ENCODE peak calls at places on chromosome 14, in ten cellular contexts. X, J, Q, S, B, H, T, P, K and V are unnamed samples.

GRCh38 chr14:99035712-99036593 is 236.0 kb downstream of the BCL11B start:
- DNase-seq in T (no peak), K (peak; percentile 99), B (no peak), X (no peak), P (no peak), S (peak; percentile 73), J (peak; percentile 47), H (peak; percentile 82), Q (peak; percentile 95), V (peak; percentile 45)

GRCh38 chr14:103803661-103804060 is 43.7 kb downstream of the PPP1R13B start:
- DNase-seq in K (peak; percentile 31), X (no peak), B (no peak), Q (peak; percentile 20), T (no peak), J (no peak), P (no peak), S (no peak), H (no peak), V (no peak)

GRCh38 chr14:94622653-94623421 is 10.6 kb downstream of the SERPINA3 start:
- DNase-seq in X (no peak), Q (no peak), B (no peak), H (no peak), S (no peak), T (no peak), J (no peak), P (no peak), K (peak; percentile 11), V (no peak)

GRCh38 chr14:103123634-103124500 is 606 bp downstream of the TNFAIP2 start:
- DNase-seq in X (no peak), T (no peak), B (no peak), K (peak; percentile 48), H (peak; percentile 70), J (peak; percentile 54), P (no peak), S (peak; percentile 78), Q (peak; percentile 52), V (no peak)

GRCh38 chr14:59274991-59275391 is 86.5 kb downstream of the DAAM1 start:
- DNase-seq in Q (no peak), S (peak; percentile 51), K (no peak), X (no peak), B (peak; percentile 67), P (peak; percentile 75), T (peak; percentile 42), J (peak; percentile 17), H (no peak), V (no peak)

GRCh38 chr14:20455355-20456300 is 602 bp downstream of the APEX1 start:
- DNase-seq in Q (peak; percentile 91), S (no peak), P (peak; percentile 89), T (no peak), J (no peak), K (peak; percentile 81), X (no peak), H (peak; percentile 82), B (no peak), V (no peak)

GRCh38 chr14:85565862-85566296 is 35.9 kb downstream of the FLRT2 start:
- DNase-seq in K (peak; percentile 44), B (no peak), P (no peak), T (no peak), J (no peak), Q (peak; percentile 48), X (no peak), H (no peak), S (no peak), V (peak; percentile 17)

GRCh38 chr14:105067140-105067968 is 2.1 kb upstream of the GPR132 start:
- DNase-seq in S (no peak), B (peak; percentile 55), T (no peak), H (no peak), K (no peak), J (no peak), X (no peak), P (peak; percentile 86), Q (no peak), V (no peak)

GRCh38 chr14:105317546-105317945 is 3.0 kb downstream of the PACS2 start:
- DNase-seq in H (no peak), K (peak; percentile 70), Q (peak; percentile 48), B (no peak), S (no peak), P (no peak), T (no peak), J (no peak), X (no peak), V (no peak)

GRCh38 chr14:70181276-70181675 is 7.5 kb downstream of the SLC8A3 start:
- DNase-seq in H (no peak), X (no peak), T (no peak), P (no peak), Q (no peak), S (no peak), K (no peak), B (no peak), J (no peak), V (no peak)

GRCh38 chr14:104048758-104049496 is 36.6 kb upstream of the ASPG start:
- DNase-seq in Q (peak; percentile 66), X (no peak), J (no peak), B (no peak), T (no peak), H (no peak), K (peak; percentile 6), S (no peak), P (peak; percentile 37), V (no peak)

GRCh38 chr14:50343424-50343823 is 31.3 kb downstream of the DMAC2L start:
- DNase-seq in B (no peak), Q (no peak), H (no peak), T (no peak), K (peak; percentile 71), J (no peak), X (no peak), P (no peak), S (no peak), V (no peak)

GRCh38 chr14:50340945-50341344 is 28.8 kb downstream of the DMAC2L start:
- DNase-seq in X (peak; percentile 44), J (no peak), B (no peak), H (peak; percentile 68), S (no peak), P (peak; percentile 10), T (no peak), K (no peak), Q (no peak), V (no peak)

GRCh38 chr14:50344116-50344775 is 32.1 kb downstream of the DMAC2L start:
- DNase-seq in S (no peak), X (no peak), J (no peak), Q (no peak), T (no peak), P (peak; percentile 77), H (no peak), K (no peak), B (peak; percentile 74), V (no peak)

GRCh38 chr14:50340045-50340444 is 27.9 kb downstream of the DMAC2L start:
- DNase-seq in T (no peak), X (no peak), S (no peak), K (no peak), J (no peak), H (no peak), P (no peak), B (no peak), Q (no peak), V (no peak)

GRCh38 chr14:50342211-50343080 is 30.3 kb downstream of the DMAC2L start:
- DNase-seq in X (peak; percentile 76), H (peak; percentile 68), Q (peak; percentile 72), B (no peak), J (peak; percentile 67), P (peak; percentile 64), K (peak; percentile 94), S (peak; percentile 47), T (no peak), V (no peak)
- H3K4me3 ChIP-seq in X (no peak overlapping the region), H (no peak overlapping the region), Q (no peak overlapping the region), B (no peak overlapping the region), J (no peak overlapping the region), P (no peak overlapping the region), K (peak overlapping the region; percentile 50), S (peak overlapping the region; percentile 33), T (no peak overlapping the region), V (peak overlapping the region; percentile 4)

GRCh38 chr14:100810861-100811461 is 15.0 kb upstream of the MEG3 start:
- DNase-seq in Q (peak; percentile 66), K (peak; percentile 15), X (no peak), H (no peak), J (no peak), P (no peak), T (peak; percentile 0), B (no peak), S (no peak), V (no peak)
- TF ChIP-seq CTCF in Q (no peak), K (no peak), X (no peak), H (no peak), J (no peak), P (no peak), T (no peak), B (no peak), S (no peak), V (no peak)

GRCh38 chr14:34023824-34024767 is 73.2 kb upstream of the EGLN3 start:
- DNase-seq in P (no peak), T (no peak), J (peak; percentile 40), S (no peak), B (no peak), X (peak; percentile 29), H (peak; percentile 32), K (no peak), Q (no peak), V (no peak)
- H3K4me3 ChIP-seq in P (no peak overlapping the region), T (no peak overlapping the region), J (no peak overlapping the region), S (no peak overlapping the region), B (no peak overlapping the region), X (no peak overlapping the region), H (no peak overlapping the region), K (no peak overlapping the region), Q (no peak overlapping the region), V (no peak overlapping the region)

GRCh38 chr14:52068741-52069616 is at the start of gene NID2:
- DNase-seq in J (peak; percentile 70), X (peak; percentile 93), K (peak; percentile 93), T (no peak), P (peak; percentile 31), H (peak; percentile 95), Q (peak; percentile 98), B (no peak), S (peak; percentile 60), V (peak; percentile 93)
- TF ChIP-seq CTCF in J (no peak), X (no peak), K (peak; percentile 10), T (no peak), P (no peak), H (no peak), Q (no peak), B (no peak), S (no peak), V (no peak)

GRCh38 chr14:61749264-61749663 is 13.0 kb upstream of the SNAPC1 start:
- DNase-seq in T (no peak), P (no peak), J (no peak), K (peak; percentile 49), Q (peak; percentile 49), H (no peak), X (no peak), S (no peak), B (no peak), V (no peak)
- H3K4me3 ChIP-seq in T (peak overlapping the region; percentile 72), P (peak overlapping the region; percentile 79), J (no peak overlapping the region), K (peak overlapping the region; percentile 39), Q (peak overlapping the region; percentile 50), H (peak overlapping the region; percentile 48), X (peak overlapping the region; percentile 57), S (peak overlapping the region; percentile 56), B (peak overlapping the region; percentile 79), V (no peak overlapping the region)

GRCh38 chr14:68913516-68913915 is 65.6 kb downstream of the ACTN1 start:
- DNase-seq in Q (no peak), T (no peak), B (no peak), K (no peak), P (no peak), J (no peak), H (no peak), X (no peak), S (peak; percentile 34), V (no peak)
- TF ChIP-seq CTCF in Q (no peak), T (no peak), B (no peak), K (no peak), P (no peak), J (no peak), H (no peak), X (no peak), S (no peak), V (no peak)